ENCODE peak calls at places on chromosome 18, in eight cellular contexts. H is activated naive CD4-positive, alpha-beta T cell treated with anti-CD3 and anti-CD28 coated beads, Interleukin-2, amount 10 ng/mL, durations not matched to agents 7 days and 5 days; X is T1000; C is CD4-positive, alpha-beta T cell; D is stromal cell of bone marrow; M is activated CD8-positive, alpha-beta memory T cell treated with anti-CD3 and anti-CD28 coated beads for 1 hour; F is T-helper 9 cell; T is AG09309. P is an unnamed sample.

GRCh38 chr18:13461488-13461887 is 242.9 kb downstream of the LDLRAD4 start:
- DNase-seq in H (no peak), X (no peak), C (no peak), D (no peak), M (no peak), F (no peak), T (no peak), P (no peak)

GRCh38 chr18:21672868-21673267 is 31.7 kb downstream of the ABHD3 start:
- DNase-seq in H (no peak), X (peak; percentile 70), C (no peak), D (no peak), M (no peak), F (no peak), T (no peak), P (no peak)

GRCh38 chr18:60804412-60804811 is 431.8 kb upstream of the MC4R start:
- DNase-seq in H (no peak), X (no peak), C (no peak), D (no peak), M (no peak), F (no peak), T (no peak), P (no peak)

GRCh38 chr18:69658137-69658536 is 257.4 kb downstream of the DOK6 start:
- DNase-seq in H (no peak), X (no peak), C (no peak), D (no peak), M (no peak), F (no peak), T (no peak), P (no peak)

GRCh38 chr18:48787523-48788151 is 163.1 kb downstream of the SMAD7 start:
- DNase-seq in H (peak; percentile 9), X (no peak), C (no peak), D (no peak), M (no peak), F (no peak), T (no peak), P (no peak)

GRCh38 chr18:27577740-27578139 is 392.6 kb upstream of the CHST9 start:
- DNase-seq in H (no peak), X (no peak), C (no peak), D (no peak), M (no peak), F (no peak), T (no peak), P (no peak)

GRCh38 chr18:44569391-44570055 is 111.2 kb upstream of the SETBP1 start:
- DNase-seq in H (no peak), X (no peak), C (no peak), D (no peak), M (no peak), F (no peak), T (no peak), P (no peak)

GRCh38 chr18:2979871-2980606 is 32.9 kb downstream of the LPIN2 start:
- DNase-seq in H (no peak), X (no peak), C (no peak), D (no peak), M (no peak), F (no peak), T (no peak), P (no peak)

GRCh38 chr18:45359275-45360009 is 255.8 kb upstream of the SLC14A2 start:
- DNase-seq in H (no peak), X (no peak), C (no peak), D (no peak), M (no peak), F (no peak), T (no peak), P (no peak)

GRCh38 chr18:57737661-57738060 is 65.5 kb downstream of the ATP8B1 start:
- DNase-seq in H (no peak), X (no peak), C (no peak), D (peak; percentile 97), M (no peak), F (no peak), T (peak; percentile 97), P (peak; percentile 85)

GRCh38 chr18:62844850-62845643 is 129.7 kb downstream of the PHLPP1 start:
- DNase-seq in H (no peak), X (no peak), C (no peak), D (no peak), M (no peak), F (no peak), T (no peak), P (no peak)

GRCh38 chr18:75162467-75162866 is 46.5 kb downstream of the PTGR3 start:
- DNase-seq in H (no peak), X (no peak), C (no peak), D (no peak), M (no peak), F (no peak), T (peak; percentile 5), P (peak; percentile 30)

P was measured in fibroblast of the conjunctiva.